ENCODE peak calls at places on chromosomes 13 and 19, in nine cellular contexts. T is CD8-positive, alpha-beta T cell; C is suprapubic skin; O is pancreas; Y is BE2C; N is ascending aorta; J is HFF-Myc; P is choroid plexus epithelial cell; U is cardiac muscle cell. M is an unnamed sample.

GRCh38 chr13:50678464-50679162 is 164.9 kb downstream of the DLEU7 start:
- DNase-seq in U (peak), C (no peak), N (no peak), J (peak), O (no peak), Y (no peak), P (peak), T (no peak), M (peak)

GRCh38 chr13:29802621-29803020 is 47.8 kb downstream of the UBL3 start:
- DNase-seq in P (peak), T (no peak), C (no peak), O (no peak), U (peak), N (no peak), J (no peak), Y (no peak), M (no peak)

GRCh38 chr19:34082289-34083077 is 89.8 kb upstream of the LSM14A start:
- DNase-seq in N (no peak), U (no peak), P (peak), O (no peak), Y (no peak), J (no peak), C (no peak), T (no peak), M (no peak)

GRCh38 chr13:26482451-26483197 is 74.9 kb upstream of the WASF3 start:
- DNase-seq in Y (peak), N (peak), U (peak), O (no peak), C (peak), T (peak), J (peak), P (peak), M (peak)

GRCh38 chr19:37987356-37988332 is 80.6 kb downstream of the SIPA1L3 start:
- DNase-seq in J (no peak), U (no peak), Y (no peak), O (no peak), T (no peak), N (no peak), P (no peak), C (no peak), M (no peak)

GRCh38 chr19:31378404-31378803 is 29.2 kb upstream of the TSHZ3 start:
- DNase-seq in T (no peak), U (peak), P (peak), C (no peak), O (no peak), Y (peak), N (no peak), J (peak), M (peak)

GRCh38 chr13:47478985-47479384 is 522.1 kb downstream of the SUCLA2 start:
- DNase-seq in O (no peak), T (no peak), N (no peak), Y (no peak), J (no peak), U (no peak), P (no peak), C (no peak), M (no peak)

GRCh38 chr19:49808762-49809154 is 4.3 kb downstream of the FUZ start:
- DNase-seq in N (peak), P (peak), O (peak), U (peak), Y (peak), J (no peak), T (peak), C (peak), M (peak)

GRCh38 chr19:51329411-51329810 is 12.5 kb downstream of the VSIG10L start:
- DNase-seq in N (no peak), T (no peak), U (no peak), O (no peak), J (no peak), P (no peak), C (no peak), Y (no peak), M (no peak)

GRCh38 chr19:52691215-52691610 is 43.6 kb downstream of the ZNF611 start:
- DNase-seq in U (no peak), Y (no peak), C (no peak), N (no peak), P (no peak), J (no peak), O (no peak), T (no peak), M (no peak)

GRCh38 chr13:70107498-70108271 is at the start of gene ATXN8OS:
- DNase-seq in P (no peak), Y (peak), C (no peak), N (no peak), U (no peak), J (no peak), T (no peak), O (peak), M (no peak)

GRCh38 chr19:46574533-46574932 is 26.6 kb upstream of the CALM3 start:
- DNase-seq in U (peak), T (no peak), C (no peak), O (no peak), P (peak), J (no peak), N (no peak), Y (peak), M (no peak)

GRCh38 chr19:34230833-34231232 is 23.5 kb upstream of the GARRE1 start:
- DNase-seq in O (no peak), C (no peak), T (no peak), U (no peak), J (no peak), Y (no peak), N (no peak), P (no peak), M (no peak)

GRCh38 chr19:31529121-31529520 is 179.9 kb upstream of the TSHZ3 start:
- DNase-seq in Y (no peak), T (no peak), O (no peak), N (no peak), P (no peak), C (no peak), U (no peak), J (no peak), M (no peak)

DNA sequence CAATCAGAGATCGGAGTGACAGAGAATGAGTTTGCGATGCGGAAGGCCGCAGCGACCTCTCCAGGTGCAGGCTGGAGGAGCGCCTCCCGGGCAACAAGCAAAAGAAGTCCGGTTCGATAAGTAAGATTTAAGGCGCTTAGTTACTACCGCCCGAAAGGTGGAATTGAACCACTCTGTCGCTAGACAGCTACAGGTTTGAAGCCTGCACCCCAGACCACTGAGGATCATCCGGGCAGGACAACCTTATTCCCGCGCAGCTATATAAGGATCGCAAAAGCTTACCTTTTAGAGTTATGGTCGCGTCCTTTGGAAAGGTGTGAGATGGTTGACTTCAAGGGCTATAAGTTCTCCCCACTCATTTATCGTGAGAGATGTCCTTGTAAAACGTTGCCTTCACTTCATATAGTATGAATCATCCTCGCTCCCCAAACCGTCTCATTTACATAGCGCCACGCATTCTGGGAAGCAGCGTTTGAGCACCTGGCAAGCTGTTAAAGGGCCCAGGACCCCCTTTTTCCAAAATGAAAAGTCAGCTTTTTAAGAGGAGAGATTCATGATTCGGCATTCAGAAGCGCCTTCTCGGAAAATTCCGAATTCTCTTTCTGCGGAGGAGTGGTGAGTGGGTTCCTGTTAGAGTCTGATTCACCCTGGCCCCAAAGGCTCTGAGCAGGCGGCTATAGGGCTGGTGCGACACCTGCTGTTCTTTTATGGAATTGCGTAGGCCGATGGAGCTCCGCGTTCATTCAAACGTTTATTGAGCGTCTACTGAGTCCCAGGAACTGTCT is 10.8 kb downstream of the FOSB start:
- DNase-seq in U (peak), Y (peak), P (peak), O (peak), N (peak), J (peak), C (peak), T (peak), M (peak)
- TF ChIP-seq CTCF in U (peak), Y (peak), P (peak), O (peak), N (peak), J (peak), C (peak), T (peak), M (peak)

GRCh38 chr19:24033962-24034342 is 53.0 kb upstream of the ZNF254 start:
- DNase-seq in Y (peak), P (peak), N (peak), J (peak), T (no peak), O (peak), C (no peak), U (peak), M (peak)

GRCh38 chr19:24029941-24030636 is 56.9 kb upstream of the ZNF254 start:
- DNase-seq in T (no peak), O (no peak), J (no peak), N (no peak), P (no peak), C (no peak), Y (no peak), U (no peak), M (no peak)

GRCh38 chr19:24033308-24033961 is 53.6 kb upstream of the ZNF254 start:
- DNase-seq in C (peak), J (peak), Y (peak), U (peak), T (peak), N (peak), P (peak), O (peak), M (peak)

GRCh38 chr19:24032651-24033050 is 54.3 kb upstream of the ZNF254 start:
- DNase-seq in J (no peak), P (no peak), N (no peak), U (no peak), C (no peak), Y (no peak), O (no peak), T (no peak), M (no peak)
- H3K4me3 ChIP-seq in J (peak), P (peak), N (peak), U (peak), C (peak), Y (peak), O (no peak), T (peak), M (peak)

DNA sequence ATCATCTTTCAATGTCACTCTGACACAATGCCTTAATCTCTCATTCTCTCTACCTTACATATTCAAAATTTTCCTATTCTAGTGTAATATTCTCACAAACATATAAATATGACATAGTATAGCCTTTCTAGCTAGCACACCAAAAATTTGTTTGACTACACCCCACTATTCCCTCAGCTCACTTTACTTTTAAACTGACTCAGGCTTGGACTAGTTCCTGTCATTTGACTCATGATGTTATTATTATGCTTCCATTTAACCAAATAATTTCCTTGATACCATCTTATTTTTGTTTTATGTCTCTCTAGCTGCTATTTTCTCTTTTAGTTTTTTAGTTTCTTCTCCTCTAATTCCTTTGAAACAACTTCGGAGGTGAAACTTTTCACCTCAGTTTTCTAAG is 1745.6 kb upstream of the PCDH20 start:
- DNase-seq in J (no peak), O (no peak), U (no peak), T (no peak), P (peak), N (no peak), Y (no peak), C (no peak), M (no peak)
- TF ChIP-seq CTCF in J (no peak), O (no peak), U (no peak), T (no peak), P (no peak), N (no peak), Y (no peak), C (no peak), M (no peak)

GRCh38 chr19:56670961-56671612 is 470 bp downstream of the ZNF835 start:
- DNase-seq in Y (no peak), O (peak), N (peak), P (no peak), U (no peak), J (no peak), C (peak), T (no peak), M (no peak)
- H3K4me3 ChIP-seq in Y (no peak), O (peak), N (peak), P (peak), U (peak), J (no peak), C (peak), T (peak), M (peak)

DNA sequence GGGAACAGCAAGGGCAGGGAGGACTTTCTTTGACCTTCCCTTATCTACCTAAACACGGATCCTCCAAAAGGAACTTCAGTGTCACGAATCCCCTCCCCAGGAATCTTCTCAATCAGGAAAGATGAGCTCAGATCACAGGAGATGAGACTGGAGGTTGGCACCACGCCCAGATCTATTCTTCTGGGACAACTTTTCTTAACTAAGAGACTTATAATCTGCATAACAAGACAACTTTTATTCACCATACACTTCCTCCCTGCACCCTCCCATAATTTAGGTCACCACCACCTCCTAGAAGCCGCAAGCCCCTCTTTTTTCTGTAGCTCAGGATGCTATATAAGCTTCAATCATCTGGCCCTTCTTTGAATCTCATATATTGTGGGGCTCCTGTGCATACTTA is 19.2 kb upstream of the AKT2 start:
- DNase-seq in C (no peak), P (no peak), J (no peak), T (no peak), U (no peak), O (peak), Y (no peak), N (no peak), M (no peak)
- TF ChIP-seq CTCF in C (no peak), P (no peak), J (no peak), T (no peak), U (no peak), O (no peak), Y (no peak), N (no peak), M (no peak)